ENCODE peak calls at places on chromosomes 3 and 15, in four cellular contexts. P is NCI-H1417; V is NCI-H1092 treated with DMSO at 0.1 percent for 48 hours; T is stimulated activated CD4-positive, alpha-beta T cell treated with anti-CD3 and anti-CD28 coated beads, Interleukin-12 subunit alpha, Interleukin-12 subunit beta, amount 100 ng/mL, for 4 hours. L is an unnamed sample.
A peak's percentile ranks its signal among the peaks of the same experiment; 100 is the strongest.

GRCh38 chr3:119817071-119817470 is 35.2 kb downstream of the NR1I2 start:
- DNase-seq in V (no peak), P (no peak), T (no peak), L (no peak)

GRCh38 chr3:100634493-100635272 is 25.3 kb downstream of the ADGRG7 start:
- DNase-seq in T (peak; percentile 4), P (peak; percentile 52), V (no peak), L (peak; percentile 46)

GRCh38 chr3:133608405-133608804 is 34.9 kb downstream of the CDV3 start:
- DNase-seq in P (no peak), T (no peak), V (no peak), L (no peak)

GRCh38 chr15:70494861-70495571 is 268.3 kb downstream of the UACA start:
- DNase-seq in V (no peak), T (no peak), P (peak; percentile 85), L (no peak)

GRCh38 chr15:77853008-77853328 is 220.3 kb upstream of the LINGO1 start:
- DNase-seq in T (no peak), P (no peak), V (no peak), L (no peak)

GRCh38 chr15:62941719-62942118 is 100.8 kb upstream of the TPM1 start:
- DNase-seq in T (no peak), V (no peak), P (no peak), L (no peak)

GRCh38 chr3:4978259-4978965 is 825 bp upstream of the BHLHE40 start:
- DNase-seq in V (peak; percentile 73), T (peak; percentile 81), P (peak; percentile 88), L (peak; percentile 82)

GRCh38 chr3:46025139-46025538 is 2.1 kb downstream of the XCR1 start:
- DNase-seq in V (no peak), P (no peak), T (no peak), L (no peak)

GRCh38 chr3:4698125-4698821 is 205.1 kb downstream of the ITPR1 start:
- DNase-seq in T (no peak), P (no peak), V (no peak), L (no peak)

GRCh38 chr15:47711654-47712053 is 5.7 kb upstream of the SEMA6D start:
- DNase-seq in T (no peak), V (peak; percentile 51), P (peak; percentile 9), L (no peak)

GRCh38 chr3:117059054-117059989 is 349.7 kb downstream of the TUSC7 start:
- DNase-seq in P (peak; percentile 74), V (peak; percentile 81), T (no peak), L (peak; percentile 63)

GRCh38 chr3:108406661-108407206 is 103.7 kb downstream of the MYH15 start:
- DNase-seq in P (peak; percentile 90), V (peak; percentile 87), T (no peak), L (peak; percentile 87)

GRCh38 chr3:9076985-9077384 is 113.7 kb upstream of the RAD18 start:
- DNase-seq in T (no peak), P (no peak), V (no peak), L (no peak)

GRCh38 chr3:66035763-66036477 is 2.8 kb downstream of the MAGI1 start:
- DNase-seq in T (no peak), P (peak; percentile 1), V (no peak), L (no peak)

GRCh38 chr3:123321806-123322205 is 120.1 kb downstream of the SEC22A start:
- DNase-seq in V (no peak), T (no peak), P (no peak), L (no peak)

GRCh38 chr15:96052572-96053038 is 277.9 kb upstream of the NR2F2 start:
- DNase-seq in T (no peak), P (no peak), V (no peak), L (no peak)

GRCh38 chr15:56805466-56806146 is 72.3 kb upstream of the ZNF280D start:
- DNase-seq in T (no peak), V (no peak), P (no peak), L (no peak)

GRCh38 chr15:64599716-64600115 is 139.3 kb downstream of the ZNF609 start:
- DNase-seq in V (no peak), T (no peak), P (no peak), L (no peak)

GRCh38 chr3:197031315-197032285 is 2.0 kb upstream of the MELTF start:
- DNase-seq in T (no peak), P (no peak), V (no peak), L (peak; percentile 91)

GRCh38 chr3:127095774-127096173 is 97.2 kb upstream of the PRR23E start:
- DNase-seq in V (no peak), P (no peak), T (no peak), L (no peak)

GRCh38 chr15:83659011-83659811 is 5.3 kb downstream of the ADAMTSL3 start:
- DNase-seq in P (no peak), T (no peak), V (no peak), L (no peak)

GRCh38 chr3:112327371-112327951 is 5.5 kb upstream of the CD200 start:
- DNase-seq in P (peak; percentile 83), T (no peak), V (peak; percentile 78), L (peak; percentile 42)

GRCh38 chr3:14787630-14788029 is 31.1 kb upstream of the FGD5 start:
- DNase-seq in V (no peak), T (no peak), P (peak; percentile 39), L (no peak)

GRCh38 chr3:171168086-171168485 is 141.6 kb upstream of the SLC2A2 start:
- DNase-seq in V (no peak), P (peak; percentile 12), T (no peak), L (no peak)

GRCh38 chr15:77753238-77753873 is 120.6 kb upstream of the LINGO1 start:
- DNase-seq in V (peak; percentile 14), P (peak; percentile 54), T (no peak), L (no peak)

GRCh38 chr3:158160958-158161357 is 51.1 kb downstream of the RSRC1 start:
- DNase-seq in P (no peak), T (no peak), V (no peak), L (no peak)

GRCh38 chr15:101017041-101017754 is 98.0 kb downstream of the LRRK1 start:
- DNase-seq in P (no peak), V (no peak), T (no peak), L (no peak)

GRCh38 chr3:23654571-23654970 is 151.2 kb upstream of the UBE2E1 start:
- DNase-seq in V (no peak), T (no peak), P (no peak), L (no peak)

GRCh38 chr15:85753261-85753660 is 41.5 kb downstream of the KLHL25 start:
- DNase-seq in V (no peak), T (no peak), P (no peak), L (no peak)

GRCh38 chr3:160162440-160162839 is 62.8 kb upstream of the C3orf80 start:
- DNase-seq in T (no peak), P (peak; percentile 69), V (no peak), L (no peak)

GRCh38 chr3:69930564-69930963 is 69.0 kb upstream of the SAMMSON start:
- DNase-seq in P (no peak), T (no peak), V (no peak), L (peak; percentile 97)

GRCh38 chr3:45437388-45437787 is 49.0 kb downstream of the LARS2 start:
- DNase-seq in T (no peak), P (no peak), V (no peak), L (no peak)

GRCh38 chr3:58167431-58168351 is 43.1 kb downstream of the DNASE1L3 start:
- DNase-seq in T (peak; percentile 55), V (no peak), P (no peak), L (no peak)

L was measured in LNCaP clone FGC.